ENCODE peak calls at places on chromosomes 5 and 9, in seven cellular contexts. One of them, this sample, is unnamed.

GRCh38 chr9:134212809-134213507 is 48.6 kb upstream of the RNU6ATAC start:
- DNase-seq in stimulated activated naive B cell treated with anti-CD40 and anti-IgM and Interleukin-4, amounts not matched to agents 10 μg/mL and 1 μg/mL and 100 μg/mL, for 72 hours: no peak
- DNase-seq in sigmoid colon: peak
- DNase-seq in bronchial epithelial cell: no peak
- DNase-seq in fibroblast of mammary gland: no peak
- DNase-seq in activated naive CD4-positive, alpha-beta T cell treated with Interleukin-2 at 50 U/mL for 16 hours: no peak
- DNase-seq in NCI-H1417: no peak
- DNase-seq in this sample: peak

GRCh38 chr5:41843456-41844112 is 26.6 kb downstream of the OXCT1 start:
- DNase-seq in stimulated activated naive B cell treated with anti-CD40 and anti-IgM and Interleukin-4, amounts not matched to agents 10 μg/mL and 1 μg/mL and 100 μg/mL, for 72 hours: no peak
- DNase-seq in sigmoid colon: no peak
- DNase-seq in bronchial epithelial cell: peak
- DNase-seq in fibroblast of mammary gland: peak
- DNase-seq in activated naive CD4-positive, alpha-beta T cell treated with Interleukin-2 at 50 U/mL for 16 hours: no peak
- DNase-seq in NCI-H1417: peak
- DNase-seq in this sample: no peak

GRCh38 chr9:13863112-13863511 is 450.8 kb downstream of the NFIB start:
- DNase-seq in stimulated activated naive B cell treated with anti-CD40 and anti-IgM and Interleukin-4, amounts not matched to agents 10 μg/mL and 1 μg/mL and 100 μg/mL, for 72 hours: no peak
- DNase-seq in sigmoid colon: peak
- DNase-seq in bronchial epithelial cell: no peak
- DNase-seq in fibroblast of mammary gland: peak
- DNase-seq in activated naive CD4-positive, alpha-beta T cell treated with Interleukin-2 at 50 U/mL for 16 hours: no peak
- DNase-seq in NCI-H1417: peak
- DNase-seq in this sample: no peak

GRCh38 chr5:57538341-57538955 is 55.8 kb upstream of the ACTBL2 start:
- DNase-seq in stimulated activated naive B cell treated with anti-CD40 and anti-IgM and Interleukin-4, amounts not matched to agents 10 μg/mL and 1 μg/mL and 100 μg/mL, for 72 hours: no peak
- DNase-seq in sigmoid colon: no peak
- DNase-seq in bronchial epithelial cell: peak
- DNase-seq in fibroblast of mammary gland: peak
- DNase-seq in activated naive CD4-positive, alpha-beta T cell treated with Interleukin-2 at 50 U/mL for 16 hours: no peak
- DNase-seq in NCI-H1417: no peak
- DNase-seq in this sample: no peak

GRCh38 chr5:36145311-36145710 is 6.4 kb downstream of the LMBRD2 start:
- DNase-seq in stimulated activated naive B cell treated with anti-CD40 and anti-IgM and Interleukin-4, amounts not matched to agents 10 μg/mL and 1 μg/mL and 100 μg/mL, for 72 hours: no peak
- DNase-seq in sigmoid colon: no peak
- DNase-seq in bronchial epithelial cell: no peak
- DNase-seq in fibroblast of mammary gland: no peak
- DNase-seq in activated naive CD4-positive, alpha-beta T cell treated with Interleukin-2 at 50 U/mL for 16 hours: no peak
- DNase-seq in NCI-H1417: no peak
- DNase-seq in this sample: no peak

GRCh38 chr5:88892669-88893068 is 9.7 kb upstream of the MEF2C start:
- DNase-seq in stimulated activated naive B cell treated with anti-CD40 and anti-IgM and Interleukin-4, amounts not matched to agents 10 μg/mL and 1 μg/mL and 100 μg/mL, for 72 hours: no peak
- DNase-seq in sigmoid colon: no peak
- DNase-seq in bronchial epithelial cell: no peak
- DNase-seq in fibroblast of mammary gland: no peak
- DNase-seq in activated naive CD4-positive, alpha-beta T cell treated with Interleukin-2 at 50 U/mL for 16 hours: no peak
- DNase-seq in NCI-H1417: no peak
- DNase-seq in this sample: no peak

GRCh38 chr5:179195561-179196419 is 135.6 kb downstream of the ZNF354C start:
- DNase-seq in stimulated activated naive B cell treated with anti-CD40 and anti-IgM and Interleukin-4, amounts not matched to agents 10 μg/mL and 1 μg/mL and 100 μg/mL, for 72 hours: no peak
- DNase-seq in sigmoid colon: peak
- DNase-seq in bronchial epithelial cell: no peak
- DNase-seq in fibroblast of mammary gland: no peak
- DNase-seq in activated naive CD4-positive, alpha-beta T cell treated with Interleukin-2 at 50 U/mL for 16 hours: no peak
- DNase-seq in NCI-H1417: no peak
- DNase-seq in this sample: peak

GRCh38 chr5:77337716-77338115 is 127.2 kb downstream of the PDE8B start:
- DNase-seq in stimulated activated naive B cell treated with anti-CD40 and anti-IgM and Interleukin-4, amounts not matched to agents 10 μg/mL and 1 μg/mL and 100 μg/mL, for 72 hours: no peak
- DNase-seq in sigmoid colon: no peak
- DNase-seq in bronchial epithelial cell: no peak
- DNase-seq in fibroblast of mammary gland: no peak
- DNase-seq in activated naive CD4-positive, alpha-beta T cell treated with Interleukin-2 at 50 U/mL for 16 hours: no peak
- DNase-seq in NCI-H1417: peak
- DNase-seq in this sample: no peak

GRCh38 chr5:125375143-125375542 is 628.7 kb upstream of the ZNF608 start:
- DNase-seq in stimulated activated naive B cell treated with anti-CD40 and anti-IgM and Interleukin-4, amounts not matched to agents 10 μg/mL and 1 μg/mL and 100 μg/mL, for 72 hours: no peak
- DNase-seq in sigmoid colon: no peak
- DNase-seq in bronchial epithelial cell: no peak
- DNase-seq in fibroblast of mammary gland: no peak
- DNase-seq in activated naive CD4-positive, alpha-beta T cell treated with Interleukin-2 at 50 U/mL for 16 hours: no peak
- DNase-seq in NCI-H1417: peak
- DNase-seq in this sample: no peak

GRCh38 chr5:148085934-148086333 is 22.2 kb downstream of the SPINK5 start:
- DNase-seq in stimulated activated naive B cell treated with anti-CD40 and anti-IgM and Interleukin-4, amounts not matched to agents 10 μg/mL and 1 μg/mL and 100 μg/mL, for 72 hours: no peak
- DNase-seq in sigmoid colon: no peak
- DNase-seq in bronchial epithelial cell: peak
- DNase-seq in fibroblast of mammary gland: peak
- DNase-seq in activated naive CD4-positive, alpha-beta T cell treated with Interleukin-2 at 50 U/mL for 16 hours: no peak
- DNase-seq in NCI-H1417: no peak
- DNase-seq in this sample: no peak

GRCh38 chr5:141515141-141515540 is 26.3 kb downstream of the PCDHGC5 start:
- DNase-seq in stimulated activated naive B cell treated with anti-CD40 and anti-IgM and Interleukin-4, amounts not matched to agents 10 μg/mL and 1 μg/mL and 100 μg/mL, for 72 hours: no peak
- DNase-seq in sigmoid colon: no peak
- DNase-seq in bronchial epithelial cell: no peak
- DNase-seq in fibroblast of mammary gland: no peak
- DNase-seq in activated naive CD4-positive, alpha-beta T cell treated with Interleukin-2 at 50 U/mL for 16 hours: no peak
- DNase-seq in NCI-H1417: no peak
- DNase-seq in this sample: no peak

GRCh38 chr5:149930754-149931574 is 13.6 kb downstream of the PDE6A start:
- DNase-seq in stimulated activated naive B cell treated with anti-CD40 and anti-IgM and Interleukin-4, amounts not matched to agents 10 μg/mL and 1 μg/mL and 100 μg/mL, for 72 hours: no peak
- DNase-seq in sigmoid colon: no peak
- DNase-seq in bronchial epithelial cell: no peak
- DNase-seq in fibroblast of mammary gland: no peak
- DNase-seq in activated naive CD4-positive, alpha-beta T cell treated with Interleukin-2 at 50 U/mL for 16 hours: no peak
- DNase-seq in NCI-H1417: no peak
- DNase-seq in this sample: no peak

GRCh38 chr5:37217976-37218375 is 31.2 kb downstream of the CPLANE1 start:
- DNase-seq in stimulated activated naive B cell treated with anti-CD40 and anti-IgM and Interleukin-4, amounts not matched to agents 10 μg/mL and 1 μg/mL and 100 μg/mL, for 72 hours: no peak
- DNase-seq in sigmoid colon: no peak
- DNase-seq in bronchial epithelial cell: no peak
- DNase-seq in fibroblast of mammary gland: no peak
- DNase-seq in activated naive CD4-positive, alpha-beta T cell treated with Interleukin-2 at 50 U/mL for 16 hours: no peak
- DNase-seq in NCI-H1417: no peak
- DNase-seq in this sample: no peak

GRCh38 chr5:6348476-6349000 is 29.8 kb downstream of the MED10 start:
- DNase-seq in stimulated activated naive B cell treated with anti-CD40 and anti-IgM and Interleukin-4, amounts not matched to agents 10 μg/mL and 1 μg/mL and 100 μg/mL, for 72 hours: no peak
- DNase-seq in sigmoid colon: no peak
- DNase-seq in bronchial epithelial cell: no peak
- DNase-seq in fibroblast of mammary gland: no peak
- DNase-seq in activated naive CD4-positive, alpha-beta T cell treated with Interleukin-2 at 50 U/mL for 16 hours: no peak
- DNase-seq in NCI-H1417: no peak
- DNase-seq in this sample: no peak